ENCODE peak calls at places on chromosome 2, in six cellular contexts. I is brain microvascular endothelial cell, J is K562, V is fibroblast of pulmonary artery, S is OCI-LY7, A is thoracic aorta. O is an unnamed sample.
A peak's percentile ranks its signal among the peaks of the same experiment; 100 is the strongest.

GRCh38 chr2:120508581-120509041 is 162.7 kb downstream of the INHBB start:
- DNase-seq in A (no peak), J (no peak), V (peak; percentile 74), S (no peak), I (peak; percentile 11), O (no peak)

GRCh38 chr2:33405180-33406105 is 71.0 kb upstream of the RASGRP3 start:
- DNase-seq in I (no peak), A (no peak), J (no peak), S (no peak), V (no peak), O (peak; percentile 76)

GRCh38 chr2:128622916-128623620 is 304.4 kb upstream of the HS6ST1 start:
- DNase-seq in V (no peak), I (no peak), J (no peak), A (no peak), S (no peak), O (no peak)

GRCh38 chr2:30048636-30049175 is 98.1 kb upstream of the YPEL5 start:
- DNase-seq in S (no peak), V (no peak), I (no peak), J (no peak), A (no peak), O (no peak)

GRCh38 chr2:26768759-26769500 is 4.8 kb downstream of the SLC35F6 start:
- DNase-seq in J (peak; percentile 95), I (peak; percentile 49), A (peak; percentile 46), S (no peak), V (peak; percentile 58), O (peak; percentile 83)

GRCh38 chr2:179613701-179614100 is 247.7 kb downstream of the ZNF385B start:
- DNase-seq in A (no peak), J (no peak), V (no peak), S (no peak), I (no peak), O (no peak)

GRCh38 chr2:18077724-18078123 is 199.3 kb downstream of the KCNS3 start:
- DNase-seq in J (no peak), I (peak; percentile 86), A (no peak), S (no peak), V (peak; percentile 19), O (no peak)

GRCh38 chr2:30979822-30980245 is 158.4 kb downstream of the GALNT14 start:
- DNase-seq in I (peak; percentile 67), S (no peak), J (no peak), A (peak; percentile 67), V (peak; percentile 19), O (peak; percentile 71)

GRCh38 chr2:43100883-43101662 is 125.3 kb downstream of the ZFP36L2 start:
- DNase-seq in J (no peak), S (no peak), A (no peak), I (no peak), V (no peak), O (no peak)
- H3K4me3 ChIP-seq in J (no peak overlapping the region), S (no peak overlapping the region), A (peak overlapping the region; percentile 76), I (peak overlapping the region; percentile 41), V (no peak overlapping the region), O (no peak overlapping the region)

DNA sequence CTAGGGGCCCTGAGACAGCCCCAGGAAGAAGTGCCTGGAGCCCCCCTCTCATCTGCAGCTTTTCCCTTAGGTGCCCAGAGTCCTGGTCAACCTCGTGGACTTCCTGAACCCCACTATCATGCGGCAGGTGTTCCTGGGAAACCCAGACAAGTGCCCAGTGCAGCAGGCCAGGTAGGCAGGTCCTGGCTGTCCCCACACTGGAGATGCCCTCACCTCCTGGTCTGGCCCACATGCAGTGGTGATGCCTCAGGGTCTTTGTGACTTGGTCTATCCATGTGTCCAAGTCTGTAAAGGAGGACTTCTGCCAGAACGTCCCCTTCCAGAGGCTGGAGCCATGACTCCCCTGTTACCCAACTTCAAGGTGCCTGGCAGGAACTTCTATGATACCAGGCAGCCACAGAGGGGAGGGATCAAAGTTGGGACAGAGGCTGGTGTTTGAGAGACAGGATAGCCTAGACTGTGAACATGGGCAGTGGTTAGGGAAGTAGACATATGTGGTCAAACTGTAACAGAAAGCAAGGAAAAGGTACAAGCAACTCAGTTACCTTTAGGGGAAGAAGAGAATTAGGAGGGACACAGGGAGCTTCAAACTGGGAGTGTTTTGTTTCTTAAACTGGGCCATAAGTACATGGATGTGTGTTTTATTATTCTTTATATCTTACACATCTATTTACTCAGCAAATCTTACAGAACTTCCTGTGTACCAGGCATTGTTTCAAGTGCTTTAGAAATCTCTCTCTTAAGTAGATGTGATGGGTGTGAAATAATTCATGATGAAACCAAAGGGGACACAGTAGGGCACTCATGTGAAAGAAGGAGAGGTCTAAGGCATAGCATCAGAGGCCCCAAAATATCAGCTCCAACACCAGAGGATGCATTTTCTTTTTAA is 107.1 kb downstream of the PLB1 start:
- DNase-seq in J (no peak), S (no peak), V (peak; percentile 21), A (no peak), I (no peak), O (no peak)
- H3K4me3 ChIP-seq in J (no peak overlapping the region), S (no peak overlapping the region), V (no peak overlapping the region), A (no peak overlapping the region), I (no peak overlapping the region), O (no peak overlapping the region)

GRCh38 chr2:38527338-38528007 is 75.3 kb downstream of the HNRNPLL start:
- DNase-seq in V (no peak), J (no peak), S (no peak), A (no peak), I (no peak), O (no peak)
- H3K4me3 ChIP-seq in V (peak overlapping the region; percentile 47), J (peak overlapping the region; percentile 22), S (peak overlapping the region; percentile 44), A (peak overlapping the region; percentile 67), I (peak overlapping the region; percentile 54), O (peak overlapping the region; percentile 47)

GRCh38 chr2:221465776-221466175 is 106.3 kb downstream of the EPHA4 start:
- DNase-seq in J (peak; percentile 2), S (no peak), A (no peak), V (no peak), I (no peak), O (no peak)
- H3K4me3 ChIP-seq in J (no peak overlapping the region), S (no peak overlapping the region), A (no peak overlapping the region), V (no peak overlapping the region), I (no peak overlapping the region), O (no peak overlapping the region)

GRCh38 chr2:84647267-84647666 is 131.0 kb downstream of the DNAH6 start:
- DNase-seq in S (no peak), J (no peak), A (no peak), I (no peak), V (no peak), O (no peak)
- H3K4me3 ChIP-seq in S (no peak overlapping the region), J (no peak overlapping the region), A (no peak overlapping the region), I (no peak overlapping the region), V (no peak overlapping the region), O (no peak overlapping the region)

O was measured in fibroblast of mammary gland.